ENCODE peak calls at places on chromosomes 6 and 20, in seven cellular contexts. J, U, F, C, H, Z and A are unnamed samples.

GRCh38 chr6:165002358-165002757 is 307.0 kb downstream of the C6orf118 start:
- DNase-seq in J (no peak), U (no peak), F (no peak), C (no peak), H (no peak), Z (no peak), A (no peak)

GRCh38 chr6:42929928-42930360 is 664 bp downstream of the CNPY3 start:
- DNase-seq in J (peak; percentile 72), U (peak; percentile 68), F (no peak), C (no peak), H (peak; percentile 45), Z (peak; percentile 32), A (no peak)

GRCh38 chr6:163750436-163751031 is 336.0 kb downstream of the QKI start:
- DNase-seq in J (no peak), U (no peak), F (no peak), C (no peak), H (no peak), Z (no peak), A (no peak)

GRCh38 chr6:141667580-141668309 is 465.0 kb upstream of the GJE1 start:
- DNase-seq in J (no peak), U (no peak), F (no peak), C (no peak), H (no peak), Z (no peak), A (no peak)

GRCh38 chr6:82374481-82374880 is 10.9 kb downstream of the TPBG start:
- DNase-seq in J (no peak), U (no peak), F (no peak), C (no peak), H (no peak), Z (no peak), A (no peak)

GRCh38 chr20:36820928-36821327 is 47.4 kb upstream of the DSN1 start:
- DNase-seq in J (no peak), U (no peak), F (no peak), C (no peak), H (no peak), Z (no peak), A (no peak)

GRCh38 chr6:169172946-169173345 is 80.7 kb downstream of the THBS2 start:
- DNase-seq in J (no peak), U (no peak), F (no peak), C (no peak), H (no peak), Z (no peak), A (no peak)

GRCh38 chr20:25339608-25340007 is 51.0 kb downstream of the ABHD12 start:
- DNase-seq in J (no peak), U (no peak), F (no peak), C (no peak), H (no peak), Z (peak; percentile 62), A (no peak)

GRCh38 chr6:71072508-71072907 is 115.6 kb upstream of the B3GAT2 start:
- DNase-seq in J (no peak), U (no peak), F (no peak), C (no peak), H (no peak), Z (no peak), A (no peak)

GRCh38 chr6:52571099-52571755 is 5.6 kb downstream of the TRAM2 start:
- DNase-seq in J (no peak), U (peak; percentile 79), F (peak; percentile 47), C (no peak), H (no peak), Z (no peak), A (no peak)

GRCh38 chr20:57716893-57717292 is 7.1 kb upstream of the PMEPA1 start:
- DNase-seq in J (no peak), U (no peak), F (no peak), C (no peak), H (no peak), Z (no peak), A (no peak)

GRCh38 chr6:107386904-107387303 is 72.5 kb downstream of the PDSS2 start:
- DNase-seq in J (no peak), U (no peak), F (no peak), C (no peak), H (no peak), Z (no peak), A (no peak)

GRCh38 chr6:107386340-107386739 is 73.0 kb downstream of the PDSS2 start:
- DNase-seq in J (peak; percentile 40), U (no peak), F (no peak), C (no peak), H (no peak), Z (no peak), A (no peak)

GRCh38 chr6:107390056-107390455 is 69.3 kb downstream of the PDSS2 start:
- DNase-seq in J (no peak), U (no peak), F (no peak), C (no peak), H (no peak), Z (no peak), A (no peak)

GRCh38 chr6:107392069-107392468 is 67.3 kb downstream of the PDSS2 start:
- DNase-seq in J (no peak), U (no peak), F (peak; percentile 25), C (no peak), H (no peak), Z (no peak), A (no peak)

GRCh38 chr6:107390685-107391084 is 68.7 kb downstream of the PDSS2 start:
- DNase-seq in J (no peak), U (no peak), F (no peak), C (no peak), H (no peak), Z (no peak), A (no peak)
- H3K4me3 ChIP-seq in J (no peak overlapping the region), U (no peak overlapping the region), F (no peak overlapping the region), C (no peak overlapping the region), H (no peak overlapping the region), Z (no peak overlapping the region), A (no peak overlapping the region)

GRCh38 chr20:44502968-44503367 is 18.9 kb downstream of the SERINC3 start:
- DNase-seq in J (no peak), U (no peak), F (no peak), C (no peak), H (no peak), Z (no peak), A (no peak)
- H3K4me3 ChIP-seq in J (no peak overlapping the region), U (no peak overlapping the region), F (no peak overlapping the region), C (no peak overlapping the region), H (no peak overlapping the region), Z (no peak overlapping the region), A (no peak overlapping the region)

DNA sequence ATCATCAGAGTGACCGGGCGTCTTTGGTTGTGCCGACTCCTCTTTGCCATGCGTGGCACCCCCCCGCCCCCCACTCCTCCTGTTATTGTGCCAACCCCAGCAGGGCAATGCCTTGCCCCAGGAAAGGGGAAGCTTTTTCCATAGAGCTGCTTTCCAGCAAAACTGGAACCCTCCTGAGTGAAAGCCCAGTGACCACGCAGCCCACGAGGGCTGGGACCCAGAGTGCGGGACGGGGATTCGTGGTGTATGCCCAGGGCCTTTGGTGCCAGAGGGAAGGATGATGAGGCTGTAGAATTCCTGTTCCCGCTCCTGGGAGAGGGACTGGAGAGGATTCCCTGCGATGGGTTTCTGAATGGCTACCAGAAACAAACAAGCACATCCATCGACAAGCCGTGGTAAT is 116.8 kb upstream of the BACH2 start:
- DNase-seq in J (no peak), U (no peak), F (peak; percentile 38), C (no peak), H (no peak), Z (no peak), A (no peak)
- H3K4me3 ChIP-seq in J (no peak overlapping the region), U (peak overlapping the region; percentile 29), F (peak overlapping the region; percentile 43), C (no peak overlapping the region), H (peak overlapping the region; percentile 69), Z (peak overlapping the region; percentile 10), A (no peak overlapping the region)

GRCh38 chr6:30263734-30264133 is 50.5 kb upstream of the TRIM26 start:
- DNase-seq in J (peak; percentile 68), U (no peak), F (no peak), C (no peak), H (no peak), Z (no peak), A (no peak)

GRCh38 chr6:30267423-30267822 is 54.2 kb upstream of the TRIM26 start:
- DNase-seq in J (no peak), U (no peak), F (no peak), C (no peak), H (no peak), Z (no peak), A (no peak)

GRCh38 chr6:30265166-30265565 is 52.0 kb upstream of the TRIM26 start:
- DNase-seq in J (no peak), U (no peak), F (no peak), C (no peak), H (no peak), Z (no peak), A (no peak)

GRCh38 chr6:30265594-30265993 is 52.4 kb upstream of the TRIM26 start:
- DNase-seq in J (no peak), U (no peak), F (no peak), C (no peak), H (no peak), Z (no peak), A (no peak)

DNA sequence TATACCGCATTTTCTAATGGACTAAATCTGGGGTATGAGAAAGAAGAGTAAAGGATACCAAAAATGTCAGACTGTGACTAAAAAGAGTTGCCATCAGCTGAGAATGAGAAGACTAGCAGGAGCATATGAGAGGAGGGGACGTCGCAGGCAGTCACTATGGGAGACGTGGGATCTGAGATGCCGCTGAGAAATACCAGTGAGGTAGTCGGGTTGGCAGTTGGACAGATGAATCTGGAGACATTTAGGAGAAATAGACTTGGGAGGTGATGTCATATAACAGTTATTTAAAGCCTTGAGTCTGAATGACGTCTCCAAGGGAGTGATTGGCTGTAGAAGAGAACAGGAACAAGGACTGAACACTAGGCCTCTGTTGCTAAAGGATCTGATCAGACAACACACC is 51.5 kb upstream of the TRIM26 start:
- DNase-seq in J (no peak), U (no peak), F (no peak), C (no peak), H (no peak), Z (no peak), A (no peak)
- H3K4me3 ChIP-seq in J (no peak overlapping the region), U (no peak overlapping the region), F (no peak overlapping the region), C (no peak overlapping the region), H (no peak overlapping the region), Z (no peak overlapping the region), A (no peak overlapping the region)

DNA sequence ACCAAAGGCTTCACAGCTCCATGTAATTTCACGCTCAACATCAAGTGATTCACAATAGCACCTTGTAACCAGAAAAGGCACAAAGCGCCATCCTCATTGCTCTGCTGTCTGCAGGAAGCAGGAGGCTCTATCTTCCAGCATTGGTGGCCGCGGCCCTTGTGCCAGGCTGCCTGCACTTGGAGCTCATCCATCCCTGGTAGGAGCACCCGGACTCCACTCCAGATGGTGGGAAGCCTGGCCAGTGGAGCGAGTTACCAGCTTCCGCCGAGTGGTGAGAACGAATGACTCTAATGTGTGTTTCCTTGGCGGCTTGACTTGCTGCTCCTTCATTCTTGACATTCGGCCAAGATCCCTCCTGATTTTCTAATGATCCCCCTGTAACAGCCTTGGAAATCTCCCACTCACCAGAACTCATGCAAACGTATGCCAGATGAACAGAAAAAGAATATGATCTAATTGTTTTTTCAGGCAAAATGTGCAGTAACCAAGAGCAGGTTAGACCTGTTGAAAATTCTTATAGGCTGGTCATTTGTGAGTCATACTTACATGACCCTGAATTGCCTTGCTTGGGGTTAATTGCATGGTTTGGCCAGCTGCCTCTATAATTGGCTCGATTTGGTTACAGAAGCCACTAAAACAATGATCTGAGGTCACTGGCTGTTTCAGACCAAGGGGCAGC is 169.0 kb upstream of the CDYL start:
- DNase-seq in J (peak; percentile 89), U (peak; percentile 73), F (no peak), C (peak; percentile 53), H (no peak), Z (no peak), A (peak; percentile 25)
- H3K4me3 ChIP-seq in J (peak overlapping the region; percentile 57), U (peak overlapping the region; percentile 7), F (no peak overlapping the region), C (peak overlapping the region; percentile 13), H (no peak overlapping the region), Z (no peak overlapping the region), A (no peak overlapping the region)

GRCh38 chr6:10407674-10408054 is 7.2 kb downstream of the TFAP2A start:
- DNase-seq in J (no peak), U (no peak), F (no peak), C (no peak), H (no peak), Z (no peak), A (no peak)
- H3K4me3 ChIP-seq in J (peak overlapping the region; percentile 88), U (no peak overlapping the region), F (peak overlapping the region; percentile 11), C (no peak overlapping the region), H (no peak overlapping the region), Z (no peak overlapping the region), A (no peak overlapping the region)